ENCODE peak calls at places on chromosomes 5 and 9, in nine cellular contexts. One of them, this sample, is unnamed.

GRCh38 chr9:33867747-33868429 is 50.9 kb downstream of the UBE2R2 start:
- DNase-seq in Ammon's horn: peak; percentile 12
- DNase-seq in ACHN: no peak
- DNase-seq in GM13976: no peak
- DNase-seq in fibroblast of lung: peak; percentile 69
- DNase-seq in H1: no peak
- DNase-seq in aorta: peak; percentile 74
- DNase-seq in astrocyte of the spinal cord: peak; percentile 28
- DNase-seq in IMR-90: no peak
- DNase-seq in this sample: no peak

GRCh38 chr9:135076876-135077430 is 10.5 kb upstream of the OLFM1 start:
- DNase-seq in ACHN: no peak
- DNase-seq in aorta: no peak
- DNase-seq in IMR-90: no peak
- DNase-seq in fibroblast of lung: no peak
- DNase-seq in H1: no peak
- DNase-seq in Ammon's horn: no peak
- DNase-seq in GM13976: no peak
- DNase-seq in astrocyte of the spinal cord: no peak
- DNase-seq in this sample: no peak

GRCh38 chr5:72658767-72659540 is 151.7 kb upstream of the ZNF366 start:
- DNase-seq in fibroblast of lung: no peak
- DNase-seq in H1: no peak
- DNase-seq in astrocyte of the spinal cord: no peak
- DNase-seq in IMR-90: peak; percentile 54
- DNase-seq in ACHN: no peak
- DNase-seq in Ammon's horn: no peak
- DNase-seq in aorta: no peak
- DNase-seq in GM13976: no peak
- DNase-seq in this sample: no peak

GRCh38 chr9:105355810-105356209 is 92.0 kb upstream of the FSD1L start:
- DNase-seq in ACHN: peak; percentile 6
- DNase-seq in aorta: no peak
- DNase-seq in H1: no peak
- DNase-seq in IMR-90: peak; percentile 47
- DNase-seq in GM13976: no peak
- DNase-seq in fibroblast of lung: peak; percentile 82
- DNase-seq in Ammon's horn: no peak
- DNase-seq in astrocyte of the spinal cord: no peak
- DNase-seq in this sample: no peak

GRCh38 chr9:96620832-96621269 is 1.2 kb upstream of the CDC14B start:
- DNase-seq in fibroblast of lung: no peak
- DNase-seq in H1: peak; percentile 34
- DNase-seq in GM13976: no peak
- DNase-seq in IMR-90: no peak
- DNase-seq in ACHN: no peak
- DNase-seq in aorta: no peak
- DNase-seq in astrocyte of the spinal cord: no peak
- DNase-seq in Ammon's horn: no peak
- DNase-seq in this sample: no peak

GRCh38 chr5:37859805-37860204 is 20.0 kb upstream of the GDNF start:
- DNase-seq in ACHN: no peak
- DNase-seq in IMR-90: no peak
- DNase-seq in H1: no peak
- DNase-seq in aorta: no peak
- DNase-seq in Ammon's horn: no peak
- DNase-seq in GM13976: peak; percentile 60
- DNase-seq in astrocyte of the spinal cord: no peak
- DNase-seq in fibroblast of lung: no peak
- DNase-seq in this sample: no peak

GRCh38 chr9:94011134-94011533 is 56.0 kb upstream of the BARX1 start:
- DNase-seq in ACHN: no peak
- DNase-seq in Ammon's horn: no peak
- DNase-seq in fibroblast of lung: peak; percentile 11
- DNase-seq in astrocyte of the spinal cord: peak; percentile 14
- DNase-seq in aorta: no peak
- DNase-seq in GM13976: no peak
- DNase-seq in H1: no peak
- DNase-seq in IMR-90: no peak
- DNase-seq in this sample: no peak

GRCh38 chr5:39376293-39376714 is 12.0 kb upstream of the C9 start:
- DNase-seq in aorta: no peak
- DNase-seq in H1: no peak
- DNase-seq in fibroblast of lung: peak; percentile 65
- DNase-seq in Ammon's horn: peak; percentile 51
- DNase-seq in astrocyte of the spinal cord: peak; percentile 56
- DNase-seq in IMR-90: peak; percentile 48
- DNase-seq in GM13976: peak; percentile 35
- DNase-seq in ACHN: peak; percentile 67
- DNase-seq in this sample: no peak

GRCh38 chr9:12775963-12776774 is 1.3 kb downstream of the LURAP1L start:
- DNase-seq in fibroblast of lung: peak; percentile 95
- DNase-seq in aorta: peak; percentile 91
- DNase-seq in Ammon's horn: peak; percentile 95
- DNase-seq in GM13976: peak; percentile 67
- DNase-seq in H1: peak; percentile 49
- DNase-seq in IMR-90: peak; percentile 89
- DNase-seq in astrocyte of the spinal cord: peak; percentile 88
- DNase-seq in ACHN: peak; percentile 81
- DNase-seq in this sample: no peak

GRCh38 chr9:128624566-128624965 is 32.1 kb downstream of the DYNC2I2 start:
- DNase-seq in aorta: no peak
- DNase-seq in Ammon's horn: no peak
- DNase-seq in ACHN: no peak
- DNase-seq in GM13976: no peak
- DNase-seq in IMR-90: no peak
- DNase-seq in fibroblast of lung: no peak
- DNase-seq in H1: no peak
- DNase-seq in astrocyte of the spinal cord: no peak
- DNase-seq in this sample: no peak

GRCh38 chr9:37456808-37457207 is 8.4 kb downstream of the ZBTB5 start:
- DNase-seq in ACHN: no peak
- DNase-seq in Ammon's horn: no peak
- DNase-seq in IMR-90: no peak
- DNase-seq in H1: no peak
- DNase-seq in fibroblast of lung: no peak
- DNase-seq in astrocyte of the spinal cord: no peak
- DNase-seq in aorta: no peak
- DNase-seq in GM13976: no peak
- DNase-seq in this sample: no peak

GRCh38 chr5:93715776-93716175 is 25.6 kb downstream of the POU5F2 start:
- DNase-seq in astrocyte of the spinal cord: no peak
- DNase-seq in aorta: no peak
- DNase-seq in fibroblast of lung: no peak
- DNase-seq in Ammon's horn: no peak
- DNase-seq in H1: no peak
- DNase-seq in ACHN: no peak
- DNase-seq in GM13976: no peak
- DNase-seq in IMR-90: no peak
- DNase-seq in this sample: no peak

GRCh38 chr5:90549223-90549622 is 9.4 kb upstream of the ADGRV1 start:
- DNase-seq in fibroblast of lung: no peak
- DNase-seq in H1: no peak
- DNase-seq in IMR-90: no peak
- DNase-seq in ACHN: no peak
- DNase-seq in Ammon's horn: no peak
- DNase-seq in GM13976: no peak
- DNase-seq in astrocyte of the spinal cord: no peak
- DNase-seq in aorta: no peak
- DNase-seq in this sample: no peak

GRCh38 chr5:60410427-60410826 is 289.5 kb downstream of the DEPDC1B start:
- DNase-seq in aorta: no peak
- DNase-seq in fibroblast of lung: no peak
- DNase-seq in IMR-90: no peak
- DNase-seq in astrocyte of the spinal cord: no peak
- DNase-seq in Ammon's horn: no peak
- DNase-seq in H1: no peak
- DNase-seq in GM13976: no peak
- DNase-seq in ACHN: no peak
- DNase-seq in this sample: no peak

GRCh38 chr5:6602441-6602840 is 30.4 kb downstream of the NSUN2 start:
- DNase-seq in IMR-90: no peak
- DNase-seq in astrocyte of the spinal cord: no peak
- DNase-seq in aorta: no peak
- DNase-seq in GM13976: no peak
- DNase-seq in ACHN: no peak
- DNase-seq in fibroblast of lung: no peak
- DNase-seq in H1: no peak
- DNase-seq in Ammon's horn: no peak
- DNase-seq in this sample: no peak

GRCh38 chr5:149138182-149138923 is 2.9 kb upstream of the ABLIM3 start:
- DNase-seq in astrocyte of the spinal cord: no peak
- DNase-seq in aorta: no peak
- DNase-seq in Ammon's horn: no peak
- DNase-seq in H1: no peak
- DNase-seq in IMR-90: no peak
- DNase-seq in ACHN: no peak
- DNase-seq in fibroblast of lung: no peak
- DNase-seq in GM13976: no peak
- DNase-seq in this sample: no peak

GRCh38 chr9:126228779-126229444 is 97.7 kb upstream of the MVB12B start:
- DNase-seq in IMR-90: peak; percentile 57
- DNase-seq in fibroblast of lung: peak; percentile 67
- DNase-seq in astrocyte of the spinal cord: peak; percentile 58
- DNase-seq in ACHN: peak; percentile 63
- DNase-seq in H1: peak; percentile 27
- DNase-seq in GM13976: peak; percentile 89
- DNase-seq in Ammon's horn: peak; percentile 88
- DNase-seq in aorta: peak; percentile 73
- DNase-seq in this sample: peak; percentile 45

GRCh38 chr9:91119147-91119546 is 242.6 kb downstream of the AUH start:
- DNase-seq in ACHN: no peak
- DNase-seq in H1: no peak
- DNase-seq in astrocyte of the spinal cord: peak; percentile 50
- DNase-seq in Ammon's horn: no peak
- DNase-seq in GM13976: no peak
- DNase-seq in fibroblast of lung: peak; percentile 54
- DNase-seq in aorta: no peak
- DNase-seq in IMR-90: peak; percentile 77
- DNase-seq in this sample: no peak

GRCh38 chr9:122846371-122847060 is 18.1 kb upstream of the PDCL start:
- DNase-seq in IMR-90: no peak
- DNase-seq in astrocyte of the spinal cord: no peak
- DNase-seq in aorta: no peak
- DNase-seq in H1: no peak
- DNase-seq in GM13976: no peak
- DNase-seq in ACHN: no peak
- DNase-seq in fibroblast of lung: no peak
- DNase-seq in Ammon's horn: no peak
- DNase-seq in this sample: no peak

GRCh38 chr5:134503937-134504437 is 21.5 kb upstream of the JADE2 start:
- DNase-seq in ACHN: no peak
- DNase-seq in H1: no peak
- DNase-seq in Ammon's horn: no peak
- DNase-seq in aorta: no peak
- DNase-seq in astrocyte of the spinal cord: peak; percentile 49
- DNase-seq in GM13976: no peak
- DNase-seq in fibroblast of lung: no peak
- DNase-seq in IMR-90: peak; percentile 60
- DNase-seq in this sample: no peak

GRCh38 chr9:83047839-83048775 is 14.8 kb downstream of the RASEF start:
- DNase-seq in fibroblast of lung: peak; percentile 47
- DNase-seq in ACHN: peak; percentile 85
- DNase-seq in H1: no peak
- DNase-seq in aorta: no peak
- DNase-seq in Ammon's horn: no peak
- DNase-seq in GM13976: no peak
- DNase-seq in IMR-90: peak; percentile 59
- DNase-seq in astrocyte of the spinal cord: peak; percentile 91
- DNase-seq in this sample: no peak

GRCh38 chr9:70557665-70558419 is 143.4 kb upstream of the KLF9 start:
- DNase-seq in Ammon's horn: no peak
- DNase-seq in astrocyte of the spinal cord: no peak
- DNase-seq in aorta: no peak
- DNase-seq in IMR-90: no peak
- DNase-seq in ACHN: no peak
- DNase-seq in fibroblast of lung: no peak
- DNase-seq in GM13976: no peak
- DNase-seq in H1: no peak
- DNase-seq in this sample: no peak

GRCh38 chr9:98427491-98427890 is 172.0 kb upstream of the TBC1D2 start:
- DNase-seq in GM13976: no peak
- DNase-seq in Ammon's horn: no peak
- DNase-seq in IMR-90: no peak
- DNase-seq in astrocyte of the spinal cord: no peak
- DNase-seq in aorta: no peak
- DNase-seq in H1: no peak
- DNase-seq in fibroblast of lung: peak; percentile 50
- DNase-seq in ACHN: no peak
- DNase-seq in this sample: no peak

GRCh38 chr5:89297111-89297510 is 414.1 kb upstream of the MEF2C start:
- DNase-seq in GM13976: no peak
- DNase-seq in ACHN: no peak
- DNase-seq in astrocyte of the spinal cord: no peak
- DNase-seq in Ammon's horn: no peak
- DNase-seq in aorta: no peak
- DNase-seq in H1: no peak
- DNase-seq in fibroblast of lung: no peak
- DNase-seq in IMR-90: no peak
- DNase-seq in this sample: no peak

GRCh38 chr9:113508111-113508749 is 44.7 kb downstream of the RGS3 start:
- DNase-seq in aorta: no peak
- DNase-seq in H1: no peak
- DNase-seq in fibroblast of lung: peak; percentile 56
- DNase-seq in astrocyte of the spinal cord: no peak
- DNase-seq in Ammon's horn: no peak
- DNase-seq in IMR-90: no peak
- DNase-seq in GM13976: no peak
- DNase-seq in ACHN: peak; percentile 67
- DNase-seq in this sample: no peak

GRCh38 chr5:1767524-1768282 is 31.9 kb downstream of the MRPL36 start:
- DNase-seq in aorta: peak; percentile 33
- DNase-seq in astrocyte of the spinal cord: no peak
- DNase-seq in IMR-90: no peak
- DNase-seq in fibroblast of lung: no peak
- DNase-seq in ACHN: no peak
- DNase-seq in Ammon's horn: no peak
- DNase-seq in H1: no peak
- DNase-seq in GM13976: no peak
- DNase-seq in this sample: no peak

GRCh38 chr9:120265791-120266190 is 314.2 kb downstream of the CDK5RAP2 start:
- DNase-seq in Ammon's horn: peak; percentile 8
- DNase-seq in H1: no peak
- DNase-seq in GM13976: no peak
- DNase-seq in ACHN: no peak
- DNase-seq in astrocyte of the spinal cord: no peak
- DNase-seq in fibroblast of lung: no peak
- DNase-seq in aorta: no peak
- DNase-seq in IMR-90: no peak
- DNase-seq in this sample: no peak

GRCh38 chr9:133375116-133375723 is 640 bp downstream of the SURF4 start:
- DNase-seq in IMR-90: peak; percentile 46
- DNase-seq in fibroblast of lung: peak; percentile 44
- DNase-seq in astrocyte of the spinal cord: peak; percentile 54
- DNase-seq in GM13976: peak; percentile 65
- DNase-seq in ACHN: peak; percentile 38
- DNase-seq in aorta: no peak
- DNase-seq in H1: no peak
- DNase-seq in Ammon's horn: no peak
- DNase-seq in this sample: no peak

GRCh38 chr9:132506907-132507669 is 75.3 kb upstream of the BARHL1 start:
- DNase-seq in aorta: no peak
- DNase-seq in fibroblast of lung: no peak
- DNase-seq in Ammon's horn: no peak
- DNase-seq in GM13976: no peak
- DNase-seq in H1: no peak
- DNase-seq in astrocyte of the spinal cord: no peak
- DNase-seq in IMR-90: no peak
- DNase-seq in ACHN: no peak
- DNase-seq in this sample: no peak

GRCh38 chr5:153463806-153464205 is 26.7 kb upstream of the GRIA1 start:
- DNase-seq in aorta: no peak
- DNase-seq in IMR-90: peak; percentile 68
- DNase-seq in GM13976: no peak
- DNase-seq in H1: no peak
- DNase-seq in ACHN: no peak
- DNase-seq in Ammon's horn: no peak
- DNase-seq in astrocyte of the spinal cord: peak; percentile 16
- DNase-seq in fibroblast of lung: peak; percentile 65
- DNase-seq in this sample: no peak

GRCh38 chr5:5716665-5717064 is 294.2 kb downstream of the ICE1 start:
- DNase-seq in astrocyte of the spinal cord: no peak
- DNase-seq in Ammon's horn: no peak
- DNase-seq in ACHN: no peak
- DNase-seq in H1: no peak
- DNase-seq in IMR-90: no peak
- DNase-seq in fibroblast of lung: no peak
- DNase-seq in aorta: no peak
- DNase-seq in GM13976: no peak
- DNase-seq in this sample: no peak

This sample was measured in central memory CD8-positive, alpha-beta T cell.